ENCODE peak calls at places on chromosomes 11 and 22, in seven cellular contexts. T, B, H, L, J, Y and X are unnamed samples.

GRCh38 chr11:5279678-5280077 is 9.9 kb upstream of the HBE1 start:
- DNase-seq in Y (no peak), T (no peak), L (no peak), J (no peak), H (no peak), B (no peak), X (no peak)

GRCh38 chr11:126469308-126469707 is 113.8 kb downstream of the ST3GAL4 start:
- DNase-seq in B (no peak), L (no peak), T (no peak), J (no peak), H (no peak), Y (no peak), X (no peak)

GRCh38 chr11:44361883-44362282 is 51.9 kb upstream of the ALX4 start:
- DNase-seq in B (no peak), T (no peak), H (no peak), J (no peak), L (peak), Y (no peak), X (no peak)

GRCh38 chr11:103700605-103701004 is 335.8 kb upstream of the DDI1 start:
- DNase-seq in H (peak), Y (no peak), J (no peak), T (no peak), L (peak), B (no peak), X (no peak)

GRCh38 chr11:96103102-96103501 is 179.2 kb upstream of the MTMR2 start:
- DNase-seq in H (no peak), J (no peak), T (no peak), Y (no peak), B (no peak), L (no peak), X (no peak)

GRCh38 chr11:76654310-76654851 is 16.2 kb downstream of the LRRC32 start:
- DNase-seq in T (no peak), L (no peak), H (peak), J (no peak), B (peak), Y (no peak), X (peak)

GRCh38 chr11:9660886-9661285 is 3.0 kb upstream of the SWAP70 start:
- DNase-seq in Y (no peak), L (no peak), J (no peak), B (no peak), T (peak), H (no peak), X (no peak)

GRCh38 chr22:43289551-43289963 is 53.6 kb downstream of the SCUBE1 start:
- DNase-seq in T (no peak), H (no peak), L (peak), Y (no peak), J (no peak), B (no peak), X (no peak)

GRCh38 chr22:27110985-27111451 is 453.6 kb downstream of the MIAT start:
- DNase-seq in J (no peak), H (no peak), L (no peak), Y (no peak), B (no peak), T (peak), X (no peak)

GRCh38 chr22:31036671-31037550 is 44.2 kb upstream of the SMTN start:
- DNase-seq in Y (no peak), T (no peak), H (peak), B (no peak), L (peak), J (no peak), X (peak)

GRCh38 chr11:69918231-69918937 is 99.2 kb upstream of the FGF3 start:
- DNase-seq in B (peak), J (no peak), L (no peak), Y (peak), H (no peak), T (no peak), X (no peak)

GRCh38 chr11:129209891-129210830 is 18.0 kb upstream of the ARHGAP32 start:
- DNase-seq in Y (no peak), L (no peak), T (no peak), B (no peak), H (no peak), J (no peak), X (no peak)

GRCh38 chr22:26848244-26848920 is 191.0 kb downstream of the MIAT start:
- DNase-seq in L (no peak), B (no peak), T (no peak), Y (no peak), H (no peak), J (no peak), X (no peak)

GRCh38 chr22:47395481-47395880 is 633.0 kb downstream of the TBC1D22A start:
- DNase-seq in J (no peak), T (peak), H (no peak), Y (no peak), L (no peak), B (peak), X (peak)

GRCh38 chr11:13384837-13385417 is 78.1 kb downstream of the BTBD10 start:
- DNase-seq in H (peak), J (peak), L (peak), Y (no peak), T (peak), B (no peak), X (peak)

GRCh38 chr11:22193348-22194051 is 615 bp downstream of the ANO5 start:
- DNase-seq in Y (peak), L (peak), J (no peak), B (no peak), T (peak), H (no peak), X (no peak)

GRCh38 chr22:35160268-35160667 is 94.3 kb downstream of the ISX start:
- DNase-seq in L (no peak), B (no peak), T (no peak), H (no peak), J (no peak), Y (no peak), X (no peak)

GRCh38 chr11:113273720-113274119 is 40.7 kb upstream of the TTC12 start:
- DNase-seq in L (no peak), Y (no peak), H (no peak), B (no peak), T (no peak), J (no peak), X (no peak)

GRCh38 chr22:37848587-37849088 is 581 bp upstream of the EIF3L start:
- DNase-seq in T (no peak), H (no peak), Y (no peak), J (peak), B (no peak), L (peak), X (no peak)

GRCh38 chr11:3109434-3109833 is 52.2 kb upstream of the CARS1 start:
- DNase-seq in J (no peak), H (no peak), Y (no peak), T (no peak), B (peak), L (no peak), X (no peak)

GRCh38 chr11:27965559-27965958 is 142.4 kb downstream of the KIF18A start:
- DNase-seq in B (no peak), J (no peak), H (no peak), Y (no peak), T (no peak), L (no peak), X (no peak)

GRCh38 chr11:126485021-126485781 is 129.7 kb downstream of the ST3GAL4 start:
- DNase-seq in H (peak), B (no peak), T (no peak), J (no peak), Y (no peak), L (peak), X (no peak)

GRCh38 chr11:11842426-11843008 is 745 bp downstream of the USP47 start:
- DNase-seq in B (peak), L (peak), Y (no peak), T (peak), H (peak), J (peak), X (no peak)

GRCh38 chr22:50276143-50276542 is 6.0 kb upstream of the MAPK11 start:
- DNase-seq in H (no peak), L (peak), T (no peak), J (no peak), Y (peak), B (no peak), X (no peak)

GRCh38 chr11:67632175-67632981 is 2.6 kb upstream of the NUDT8 start:
- DNase-seq in Y (peak), J (no peak), T (no peak), L (no peak), B (peak), H (no peak), X (no peak)

GRCh38 chr11:117192401-117192875 is 6.7 kb upstream of the TAGLN start:
- DNase-seq in H (no peak), B (peak), L (no peak), Y (no peak), J (no peak), T (no peak), X (no peak)
- H3K4me3 ChIP-seq in H (no peak), B (no peak), L (no peak), Y (no peak), J (no peak), T (no peak), X (no peak)

GRCh38 chr11:107856981-107857517 is 1.5 kb downstream of the SLC35F2 start:
- DNase-seq in Y (no peak), H (no peak), B (no peak), L (no peak), T (no peak), J (no peak), X (no peak)
- H3K4me3 ChIP-seq in Y (no peak), H (no peak), B (peak), L (peak), T (peak), J (no peak), X (peak)

GRCh38 chr11:46277313-46277622 is 194 bp upstream of the CREB3L1 start:
- DNase-seq in Y (no peak), J (no peak), T (no peak), B (no peak), H (no peak), L (peak), X (no peak)

GRCh38 chr11:46279393-46280099 is 2.1 kb downstream of the CREB3L1 start:
- DNase-seq in H (no peak), T (no peak), Y (no peak), L (peak), J (no peak), B (no peak), X (no peak)

GRCh38 chr11:46275964-46276641 is 1.4 kb upstream of the CREB3L1 start:
- DNase-seq in J (no peak), B (no peak), T (no peak), H (no peak), Y (no peak), L (no peak), X (no peak)

GRCh38 chr11:46278387-46279173 is 1.1 kb downstream of the CREB3L1 start:
- DNase-seq in J (peak), Y (peak), T (no peak), L (peak), B (no peak), H (no peak), X (no peak)

GRCh38 chr11:46277623-46278386 is at the start of gene CREB3L1:
- DNase-seq in B (no peak), Y (peak), H (no peak), T (no peak), J (no peak), L (peak), X (no peak)
- H3K4me3 ChIP-seq in B (peak), Y (peak), H (peak), T (peak), J (no peak), L (peak), X (peak)

GRCh38 chr11:694563-695331 is at the start of gene DEAF1:
- DNase-seq in Y (peak), T (peak), H (peak), J (peak), B (peak), L (peak), X (peak)

GRCh38 chr11:691710-692590 is 3.1 kb downstream of the DEAF1 start:
- DNase-seq in J (no peak), B (no peak), Y (no peak), L (no peak), H (no peak), T (no peak), X (no peak)

GRCh38 chr11:693887-694562 is 997 bp downstream of the DEAF1 start:
- DNase-seq in J (no peak), B (peak), Y (no peak), L (no peak), T (no peak), H (no peak), X (no peak)

GRCh38 chr11:692824-693414 is 2.1 kb downstream of the DEAF1 start:
- DNase-seq in L (no peak), Y (no peak), J (peak), H (no peak), T (no peak), B (no peak), X (no peak)

DNA sequence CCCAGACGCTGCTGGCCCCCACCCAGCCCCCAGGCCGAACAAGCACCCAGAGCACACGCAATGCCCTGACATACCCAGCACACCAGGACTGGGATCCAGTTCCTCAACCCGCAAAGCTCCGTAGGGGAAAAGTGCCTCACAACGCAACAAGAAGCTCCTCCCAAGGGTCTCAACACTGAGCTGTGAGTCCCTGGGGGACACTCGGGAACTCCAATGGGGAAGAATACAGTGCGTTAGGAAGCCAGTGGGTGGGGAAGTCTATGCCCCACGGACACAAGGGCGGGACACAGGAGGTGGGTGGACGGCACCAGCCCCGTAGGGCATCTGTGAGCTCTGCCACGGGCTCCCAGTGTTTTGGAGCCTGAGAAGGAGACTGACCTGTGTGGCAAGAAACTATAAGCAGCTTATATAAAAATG is 1.6 kb downstream of the DEAF1 start:
- DNase-seq in L (peak), J (no peak), H (no peak), Y (no peak), B (peak), T (no peak), X (no peak)
- H3K4me3 ChIP-seq in L (peak), J (no peak), H (peak), Y (peak), B (peak), T (peak), X (peak)

GRCh38 chr11:88384678-88385015 is 47.1 kb upstream of the CTSC start:
- DNase-seq in J (no peak), H (no peak), L (peak), T (no peak), Y (no peak), B (no peak), X (peak)
- H3K4me3 ChIP-seq in J (no peak), H (no peak), L (no peak), T (no peak), Y (no peak), B (no peak), X (no peak)